ENCODE peak calls at places on chromosomes 1 and 21, in four cellular contexts. M is CD8-positive, alpha-beta T cell; J is body of pancreas; K is astrocyte. I is an unnamed sample.
A peak's percentile ranks its signal among the peaks of the same experiment; 100 is the strongest.

GRCh38 chr1:191668525-191668924 is 489.7 kb upstream of the RGS18 start:
- DNase-seq in M (no peak), J (no peak), K (no peak), I (no peak)

GRCh38 chr1:226664413-226665101 is 74.5 kb downstream of the ITPKB start:
- DNase-seq in K (peak; percentile 93), J (peak; percentile 81), M (no peak), I (peak; percentile 73)

GRCh38 chr1:223270155-223270554 is 93.8 kb downstream of the SUSD4 start:
- DNase-seq in M (no peak), K (no peak), J (no peak), I (no peak)

GRCh38 chr1:207328908-207329307 is 7.4 kb downstream of the CD55 start:
- DNase-seq in J (no peak), K (no peak), M (no peak), I (no peak)

GRCh38 chr1:43994794-43995790 is 3.7 kb downstream of the CCDC24 start:
- DNase-seq in K (no peak), J (no peak), M (no peak), I (no peak)

GRCh38 chr1:1213919-1214599 is at the start of gene TNFRSF4:
- DNase-seq in K (no peak), M (no peak), J (no peak), I (no peak)

GRCh38 chr1:5651964-5652751 is 340.1 kb downstream of the NPHP4 start:
- DNase-seq in J (peak; percentile 14), K (no peak), M (no peak), I (no peak)

GRCh38 chr1:203316626-203317093 is 11.3 kb downstream of the BTG2 start:
- DNase-seq in K (peak; percentile 70), J (peak; percentile 93), M (no peak), I (no peak)

GRCh38 chr1:57447551-57447950 is 23.7 kb upstream of the DAB1 start:
- DNase-seq in K (no peak), M (no peak), J (no peak), I (no peak)

GRCh38 chr1:176315519-176316220 is 108.6 kb upstream of the COP1 start:
- DNase-seq in J (no peak), M (no peak), K (no peak), I (no peak)

GRCh38 chr1:170385750-170386149 is 146.2 kb upstream of the GORAB start:
- DNase-seq in K (no peak), J (no peak), M (no peak), I (no peak)

GRCh38 chr1:5519366-5520135 is 472.7 kb downstream of the NPHP4 start:
- DNase-seq in K (no peak), M (no peak), J (no peak), I (no peak)

GRCh38 chr1:182143825-182144661 is 82.5 kb upstream of the ZNF648 start:
- DNase-seq in M (no peak), K (peak; percentile 62), J (peak; percentile 80), I (no peak)

GRCh38 chr1:24392982-24393645 is 20.5 kb downstream of the STPG1 start:
- DNase-seq in K (no peak), M (no peak), J (no peak), I (no peak)

GRCh38 chr1:24390924-24391782 is 22.4 kb downstream of the STPG1 start:
- DNase-seq in M (peak; percentile 43), K (peak; percentile 54), J (peak; percentile 77), I (peak; percentile 73)

GRCh38 chr1:24391882-24392603 is 21.5 kb downstream of the STPG1 start:
- DNase-seq in M (no peak), J (peak; percentile 61), K (no peak), I (no peak)

GRCh38 chr1:24393892-24394291 is 19.7 kb downstream of the STPG1 start:
- DNase-seq in M (no peak), K (peak; percentile 71), J (no peak), I (no peak)

GRCh38 chr1:24392604-24392946 is 21.0 kb downstream of the STPG1 start:
- DNase-seq in M (no peak), K (no peak), J (no peak), I (no peak)
- TF ChIP-seq CTCF in M (no peak), K (no peak), J (no peak), I (no peak)

GRCh38 chr1:18484276-18484675 is 3.5 kb downstream of the KLHDC7A start:
- DNase-seq in J (no peak), K (no peak), M (no peak), I (no peak)
- H3K27me3 ChIP-seq in J (no peaks in the 10 kb centered on the region), K (no peaks in the 10 kb centered on the region), M (no peaks in the 10 kb centered on the region), I (no peaks in the 10 kb centered on the region)

GRCh38 chr1:245085508-245086095 is 69.2 kb upstream of the KIF26B start:
- DNase-seq in J (no peak), M (no peak), K (peak; percentile 98), I (peak; percentile 90)
- TF ChIP-seq CTCF in J (no peak), M (no peak), K (no peak), I (peak; percentile 42)

GRCh38 chr21:33020558-33021100 is 5.1 kb upstream of the OLIG2 start:
- DNase-seq in K (no peak), J (no peak), M (no peak), I (no peak)

GRCh38 chr21:33021150-33021549 is 4.6 kb upstream of the OLIG2 start:
- DNase-seq in J (no peak), K (no peak), M (no peak), I (no peak)

GRCh38 chr21:33018707-33019455 is 6.9 kb upstream of the OLIG2 start:
- DNase-seq in J (no peak), M (no peak), K (no peak), I (no peak)

GRCh38 chr21:33019516-33019884 is 6.2 kb upstream of the OLIG2 start:
- DNase-seq in K (no peak), M (no peak), J (no peak), I (no peak)

GRCh38 chr21:33019885-33020557 is 5.7 kb upstream of the OLIG2 start:
- DNase-seq in M (no peak), J (no peak), K (no peak), I (no peak)
- H3K27me3 ChIP-seq in M (peaks cover 29% of the 10 kb centered on the region), J (no peaks in the 10 kb centered on the region), K (peaks cover 84% of the 10 kb centered on the region), I (peaks cover 87% of the 10 kb centered on the region)

DNA sequence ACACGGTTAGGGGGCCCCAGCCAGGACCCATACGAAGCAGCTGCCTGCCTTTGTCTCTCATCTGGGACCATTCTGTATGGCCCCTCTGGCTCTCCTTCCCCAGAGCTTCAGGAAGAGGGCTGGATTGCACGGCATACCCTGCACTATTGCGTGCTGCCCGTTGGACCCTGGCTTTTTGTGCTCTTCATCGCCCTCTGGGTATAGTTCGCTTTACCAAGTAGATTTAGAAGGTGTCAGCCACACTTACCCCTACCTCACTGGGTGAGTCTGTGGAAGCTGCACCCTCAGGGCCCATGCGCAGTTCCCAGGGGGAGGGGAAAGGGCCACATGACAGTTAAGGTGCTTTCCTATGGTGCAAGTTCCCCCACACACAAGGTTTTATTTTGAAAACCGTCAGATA is 7.2 kb downstream of the NAV1 start:
- DNase-seq in M (no peak), J (no peak), K (no peak), I (no peak)
- TF ChIP-seq CTCF in M (no peak), J (peak; percentile 7), K (no peak), I (peak; percentile 14)

GRCh38 chr1:7491818-7492173 is 279.3 kb upstream of the VAMP3 start:
- DNase-seq in M (no peak), J (no peak), K (no peak), I (no peak)
- H3K27me3 ChIP-seq in M (no peaks in the 10 kb centered on the region), J (no peaks in the 10 kb centered on the region), K (no peaks in the 10 kb centered on the region), I (no peaks in the 10 kb centered on the region)

GRCh38 chr1:83901547-83902155 is 97.3 kb downstream of the TTLL7 start:
- DNase-seq in M (no peak), J (peak; percentile 87), K (peak; percentile 87), I (peak; percentile 43)
- TF ChIP-seq CTCF in M (no peak), J (peak; percentile 4), K (no peak), I (no peak)